ENCODE peak calls at places on chromosome 18, in five cellular contexts. P is body of pancreas, A is HCT116, B is transverse colon, Q is H1. Z is an unnamed sample.

GRCh38 chr18:44514766-44515165 is 165.9 kb upstream of the SETBP1 start:
- DNase-seq in Q (no peak), B (no peak), A (no peak), P (no peak), Z (no peak)

GRCh38 chr18:48680871-48681270 is 142.0 kb downstream of the CTIF start:
- DNase-seq in A (no peak), P (no peak), Q (no peak), B (no peak), Z (peak; percentile 55)

GRCh38 chr18:48638896-48639771 is 100.3 kb downstream of the CTIF start:
- DNase-seq in P (no peak), A (no peak), Q (no peak), B (no peak), Z (peak; percentile 30)

GRCh38 chr18:22670914-22671313 is 253.2 kb upstream of the CTAGE1 start:
- DNase-seq in A (no peak), P (no peak), Q (no peak), B (no peak), Z (no peak)

GRCh38 chr18:55551227-55551626 is 36.8 kb downstream of the TCF4 start:
- DNase-seq in B (no peak), P (no peak), A (no peak), Q (no peak), Z (no peak)

GRCh38 chr18:27249933-27250332 is 64.8 kb upstream of the CHST9 start:
- DNase-seq in B (no peak), Q (no peak), P (no peak), A (no peak), Z (no peak)

GRCh38 chr18:3605562-3606443 is 155.8 kb downstream of the TGIF1 start:
- DNase-seq in A (no peak), Q (no peak), B (no peak), P (no peak), Z (peak; percentile 47)

GRCh38 chr18:56233595-56233994 is 404.8 kb downstream of the TXNL1 start:
- DNase-seq in B (no peak), Q (no peak), P (peak; percentile 36), A (no peak), Z (no peak)

GRCh38 chr18:80252136-80252535 is 4.8 kb upstream of the PARD6G start:
- DNase-seq in B (no peak), P (no peak), Q (no peak), A (no peak), Z (no peak)

GRCh38 chr18:42574871-42575270 is 540.6 kb downstream of the RIT2 start:
- DNase-seq in P (no peak), B (no peak), Q (no peak), A (no peak), Z (no peak)

GRCh38 chr18:74951165-74951760 is 257.7 kb downstream of the PTGR3 start:
- DNase-seq in B (peak; percentile 45), A (no peak), Q (no peak), P (peak; percentile 83), Z (no peak)

GRCh38 chr18:9992300-9992987 is 78.6 kb downstream of the VAPA start:
- DNase-seq in Q (no peak), B (no peak), A (no peak), P (no peak), Z (no peak)

GRCh38 chr18:42414756-42415454 is 459.9 kb downstream of the PIK3C3 start:
- DNase-seq in Q (no peak), A (no peak), B (no peak), P (no peak), Z (no peak)

GRCh38 chr18:22168360-22168921 is 948 bp upstream of the GATA6 start:
- DNase-seq in Q (no peak), B (peak; percentile 56), A (no peak), P (peak; percentile 61), Z (no peak)

GRCh38 chr18:74683573-74683972 is 85.9 kb downstream of the ZNF407 start:
- DNase-seq in A (no peak), P (no peak), Q (no peak), B (no peak), Z (no peak)

GRCh38 chr18:22214731-22215528 is 45.5 kb downstream of the GATA6 start:
- DNase-seq in B (no peak), A (no peak), P (no peak), Q (no peak), Z (peak; percentile 58)

GRCh38 chr18:50004013-50004412 is 190.7 kb upstream of the ACAA2 start:
- DNase-seq in P (no peak), A (no peak), B (no peak), Q (no peak), Z (no peak)

GRCh38 chr18:73004260-73004659 is 136.5 kb upstream of the NETO1 start:
- DNase-seq in A (no peak), P (no peak), B (no peak), Q (no peak), Z (no peak)

GRCh38 chr18:72995558-72995957 is 127.8 kb upstream of the NETO1 start:
- DNase-seq in B (no peak), P (no peak), Q (no peak), A (no peak), Z (no peak)

DNA sequence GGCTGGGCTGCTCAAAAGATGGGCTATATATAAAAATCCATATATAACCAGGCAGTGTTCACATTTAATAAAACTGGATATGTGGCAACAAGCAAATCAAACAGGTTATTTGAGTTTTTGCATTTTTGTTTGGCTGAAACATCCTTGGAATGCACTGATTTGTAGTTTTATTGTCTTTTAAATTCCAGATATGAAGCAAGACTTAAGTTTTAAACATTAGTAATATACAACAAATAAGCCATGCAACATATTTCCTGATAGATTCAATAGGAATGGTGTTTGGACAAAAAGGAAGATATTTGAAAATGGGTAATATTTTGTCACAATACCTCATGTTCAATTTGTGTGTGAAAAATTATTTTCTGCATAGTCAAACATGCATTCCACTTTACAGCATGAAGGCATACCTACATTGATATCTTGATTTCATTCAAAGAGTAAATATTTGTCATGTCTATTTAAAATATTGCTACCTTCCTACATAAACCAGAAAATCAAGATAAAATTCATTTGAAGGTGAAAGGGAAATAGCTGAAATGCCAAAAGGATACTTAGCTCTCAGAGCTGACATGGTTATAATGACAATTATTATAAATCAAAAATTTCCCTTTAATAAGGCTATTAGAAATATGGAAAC is 132.3 kb upstream of the NETO1 start:
- DNase-seq in P (no peak), A (no peak), B (no peak), Q (no peak), Z (no peak)
- TF ChIP-seq POLR2A in P (no peak), A (no peak), B (no peak), Q (no peak), Z (no peak)

GRCh38 chr18:36307513-36307912 is 10.0 kb downstream of the FHOD3 start:
- DNase-seq in B (no peak), Q (no peak), A (no peak), P (no peak), Z (no peak)
- TF ChIP-seq CTCF in B (no peak), Q (no peak), A (no peak), P (no peak), Z (no peak)

GRCh38 chr18:13573750-13574149 is 152.6 kb downstream of the FAM210A start:
- DNase-seq in Q (no peak), P (no peak), B (no peak), A (no peak), Z (no peak)
- H3K27ac ChIP-seq in Q (no peak overlapping the region), P (no peak overlapping the region), B (no peak overlapping the region), A (no peak overlapping the region), Z (no peak overlapping the region)

GRCh38 chr18:58493070-58493469 is 135.8 kb downstream of the ALPK2 start:
- DNase-seq in B (no peak), A (no peak), P (no peak), Q (no peak), Z (no peak)
- TF ChIP-seq POLR2A in B (no peak), A (no peak), P (no peak), Q (no peak), Z (no peak)

DNA sequence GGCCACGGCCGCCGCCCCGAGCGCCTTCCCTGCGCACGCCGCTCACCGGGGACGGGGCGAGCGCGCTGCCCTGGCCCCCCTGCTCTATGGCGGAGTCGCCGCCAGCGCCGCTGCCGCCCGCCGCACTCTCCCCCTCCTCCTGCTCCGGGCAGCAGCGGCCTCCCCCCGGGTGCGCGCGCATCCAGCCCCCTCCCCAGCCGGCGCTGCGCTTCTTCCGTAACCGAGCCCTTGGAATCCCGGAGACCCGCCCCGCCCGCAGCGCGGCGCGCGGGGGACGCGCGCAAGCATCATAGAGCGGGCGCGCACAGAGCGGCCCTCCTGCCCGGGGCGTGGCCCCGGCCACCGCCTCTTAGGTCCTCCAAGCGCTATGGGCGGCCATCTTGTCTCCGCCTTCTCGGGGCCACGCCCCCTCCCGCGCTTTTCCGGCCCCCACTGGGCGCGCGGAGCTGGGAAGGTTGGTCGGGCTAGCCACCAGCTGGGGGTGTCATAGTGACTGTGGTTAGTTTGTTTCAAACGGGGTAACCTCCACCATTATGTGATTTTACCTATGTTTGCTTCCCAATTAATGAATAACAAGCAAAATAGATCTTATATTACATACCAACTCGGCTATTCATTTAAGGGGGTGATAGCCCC is at the start of gene MBD2:
- DNase-seq in Q (peak; percentile 89), B (peak; percentile 96), P (peak; percentile 96), A (peak; percentile 89), Z (peak; percentile 97)
- TF ChIP-seq CTCF in Q (peak; percentile 33), B (no peak), P (peak; percentile 27), A (peak; percentile 8), Z (peak; percentile 14)

Z was measured in upper lobe of left lung.